ENCODE peak calls at places on chromosomes 11 and 22, in ten cellular contexts. One of them, this sample, is unnamed.

GRCh38 chr11:62195945-62196344 is 5.9 kb downstream of the SCGB1D1 start:
- DNase-seq in nephron progenitor cell: no peak
- DNase-seq in body of pancreas: no peak
- DNase-seq in cardiac muscle cell: no peak
- DNase-seq in activated B cell treated with CpG ODN at 0.5 μM for 24 hours: no peak
- DNase-seq in esophagus muscularis mucosa: no peak
- DNase-seq in uterus: no peak
- DNase-seq in kidney epithelial cell: no peak
- DNase-seq in CD4-positive, alpha-beta T cell: no peak
- DNase-seq in GM06990: no peak
- DNase-seq in this sample: peak

GRCh38 chr11:129853508-129854228 is 38.0 kb downstream of the TMEM45B start:
- DNase-seq in nephron progenitor cell: no peak
- DNase-seq in body of pancreas: peak
- DNase-seq in cardiac muscle cell: peak
- DNase-seq in activated B cell treated with CpG ODN at 0.5 μM for 24 hours: no peak
- DNase-seq in esophagus muscularis mucosa: no peak
- DNase-seq in uterus: no peak
- DNase-seq in kidney epithelial cell: no peak
- DNase-seq in CD4-positive, alpha-beta T cell: peak
- DNase-seq in GM06990: no peak
- DNase-seq in this sample: no peak

GRCh38 chr11:14813506-14813905 is 78.5 kb downstream of the CYP2R1 start:
- DNase-seq in nephron progenitor cell: no peak
- DNase-seq in body of pancreas: no peak
- DNase-seq in cardiac muscle cell: no peak
- DNase-seq in activated B cell treated with CpG ODN at 0.5 μM for 24 hours: no peak
- DNase-seq in esophagus muscularis mucosa: no peak
- DNase-seq in uterus: no peak
- DNase-seq in kidney epithelial cell: no peak
- DNase-seq in CD4-positive, alpha-beta T cell: no peak
- DNase-seq in GM06990: no peak
- DNase-seq in this sample: no peak

GRCh38 chr11:17171342-17171741 is 36.4 kb downstream of the PIK3C2A start:
- DNase-seq in nephron progenitor cell: no peak
- DNase-seq in body of pancreas: no peak
- DNase-seq in cardiac muscle cell: peak
- DNase-seq in activated B cell treated with CpG ODN at 0.5 μM for 24 hours: no peak
- DNase-seq in esophagus muscularis mucosa: no peak
- DNase-seq in uterus: no peak
- DNase-seq in kidney epithelial cell: peak
- DNase-seq in CD4-positive, alpha-beta T cell: no peak
- DNase-seq in GM06990: no peak
- DNase-seq in this sample: no peak

GRCh38 chr22:47124451-47124881 is 362.0 kb downstream of the TBC1D22A start:
- DNase-seq in nephron progenitor cell: no peak
- DNase-seq in body of pancreas: no peak
- DNase-seq in cardiac muscle cell: no peak
- DNase-seq in activated B cell treated with CpG ODN at 0.5 μM for 24 hours: no peak
- DNase-seq in esophagus muscularis mucosa: no peak
- DNase-seq in uterus: no peak
- DNase-seq in kidney epithelial cell: no peak
- DNase-seq in CD4-positive, alpha-beta T cell: no peak
- DNase-seq in GM06990: no peak
- DNase-seq in this sample: peak

GRCh38 chr11:129721685-129722084 is 94.0 kb upstream of the TMEM45B start:
- DNase-seq in nephron progenitor cell: no peak
- DNase-seq in body of pancreas: no peak
- DNase-seq in cardiac muscle cell: no peak
- DNase-seq in activated B cell treated with CpG ODN at 0.5 μM for 24 hours: no peak
- DNase-seq in esophagus muscularis mucosa: no peak
- DNase-seq in uterus: no peak
- DNase-seq in kidney epithelial cell: no peak
- DNase-seq in CD4-positive, alpha-beta T cell: no peak
- DNase-seq in GM06990: no peak
- DNase-seq in this sample: no peak

GRCh38 chr11:12889243-12889642 is 119.9 kb upstream of the RASSF10 start:
- DNase-seq in nephron progenitor cell: no peak
- DNase-seq in body of pancreas: peak
- DNase-seq in cardiac muscle cell: peak
- DNase-seq in activated B cell treated with CpG ODN at 0.5 μM for 24 hours: no peak
- DNase-seq in esophagus muscularis mucosa: no peak
- DNase-seq in uterus: peak
- DNase-seq in kidney epithelial cell: no peak
- DNase-seq in CD4-positive, alpha-beta T cell: no peak
- DNase-seq in GM06990: no peak
- DNase-seq in this sample: peak

GRCh38 chr11:47399860-47400812 is 8.3 kb upstream of the SLC39A13 start:
- DNase-seq in nephron progenitor cell: peak
- DNase-seq in body of pancreas: no peak
- DNase-seq in cardiac muscle cell: no peak
- DNase-seq in activated B cell treated with CpG ODN at 0.5 μM for 24 hours: peak
- DNase-seq in esophagus muscularis mucosa: no peak
- DNase-seq in uterus: no peak
- DNase-seq in kidney epithelial cell: no peak
- DNase-seq in CD4-positive, alpha-beta T cell: peak
- DNase-seq in GM06990: peak
- DNase-seq in this sample: peak

GRCh38 chr11:86934933-86935579 is 20.1 kb downstream of the FZD4 start:
- DNase-seq in nephron progenitor cell: no peak
- DNase-seq in body of pancreas: no peak
- DNase-seq in cardiac muscle cell: no peak
- DNase-seq in activated B cell treated with CpG ODN at 0.5 μM for 24 hours: no peak
- DNase-seq in esophagus muscularis mucosa: no peak
- DNase-seq in uterus: no peak
- DNase-seq in kidney epithelial cell: no peak
- DNase-seq in CD4-positive, alpha-beta T cell: no peak
- DNase-seq in GM06990: no peak
- DNase-seq in this sample: no peak

GRCh38 chr22:44175676-44176075 is 5.0 kb upstream of the PARVG start:
- DNase-seq in nephron progenitor cell: no peak
- DNase-seq in body of pancreas: no peak
- DNase-seq in cardiac muscle cell: no peak
- DNase-seq in activated B cell treated with CpG ODN at 0.5 μM for 24 hours: no peak
- DNase-seq in esophagus muscularis mucosa: no peak
- DNase-seq in uterus: no peak
- DNase-seq in kidney epithelial cell: no peak
- DNase-seq in CD4-positive, alpha-beta T cell: no peak
- DNase-seq in GM06990: no peak
- DNase-seq in this sample: no peak

GRCh38 chr11:87006035-87006434 is 31.7 kb upstream of the TMEM135 start:
- DNase-seq in nephron progenitor cell: no peak
- DNase-seq in body of pancreas: no peak
- DNase-seq in cardiac muscle cell: no peak
- DNase-seq in activated B cell treated with CpG ODN at 0.5 μM for 24 hours: no peak
- DNase-seq in esophagus muscularis mucosa: no peak
- DNase-seq in uterus: no peak
- DNase-seq in kidney epithelial cell: no peak
- DNase-seq in CD4-positive, alpha-beta T cell: no peak
- DNase-seq in GM06990: no peak
- DNase-seq in this sample: no peak

GRCh38 chr11:1570531-1570895 is 1.6 kb downstream of the DUSP8 start:
- DNase-seq in nephron progenitor cell: no peak
- DNase-seq in body of pancreas: no peak
- DNase-seq in cardiac muscle cell: no peak
- DNase-seq in activated B cell treated with CpG ODN at 0.5 μM for 24 hours: no peak
- DNase-seq in esophagus muscularis mucosa: no peak
- DNase-seq in uterus: no peak
- DNase-seq in kidney epithelial cell: no peak
- DNase-seq in CD4-positive, alpha-beta T cell: no peak
- DNase-seq in GM06990: no peak
- DNase-seq in this sample: peak

GRCh38 chr11:123429851-123430735 is at the start of gene GRAMD1B:
- DNase-seq in nephron progenitor cell: peak
- DNase-seq in body of pancreas: peak
- DNase-seq in cardiac muscle cell: peak
- DNase-seq in activated B cell treated with CpG ODN at 0.5 μM for 24 hours: peak
- DNase-seq in esophagus muscularis mucosa: no peak
- DNase-seq in uterus: peak
- DNase-seq in kidney epithelial cell: no peak
- DNase-seq in CD4-positive, alpha-beta T cell: peak
- DNase-seq in GM06990: peak
- DNase-seq in this sample: peak

GRCh38 chr22:32996276-32996675 is 61.9 kb downstream of the SYN3 start:
- DNase-seq in nephron progenitor cell: no peak
- DNase-seq in body of pancreas: no peak
- DNase-seq in cardiac muscle cell: no peak
- DNase-seq in activated B cell treated with CpG ODN at 0.5 μM for 24 hours: no peak
- DNase-seq in esophagus muscularis mucosa: no peak
- DNase-seq in uterus: no peak
- DNase-seq in kidney epithelial cell: no peak
- DNase-seq in CD4-positive, alpha-beta T cell: no peak
- DNase-seq in GM06990: no peak
- DNase-seq in this sample: no peak

GRCh38 chr11:88709567-88709966 is 356.2 kb downstream of the GRM5 start:
- DNase-seq in nephron progenitor cell: no peak
- DNase-seq in body of pancreas: no peak
- DNase-seq in cardiac muscle cell: no peak
- DNase-seq in activated B cell treated with CpG ODN at 0.5 μM for 24 hours: no peak
- DNase-seq in esophagus muscularis mucosa: no peak
- DNase-seq in uterus: no peak
- DNase-seq in kidney epithelial cell: no peak
- DNase-seq in CD4-positive, alpha-beta T cell: no peak
- DNase-seq in GM06990: no peak
- DNase-seq in this sample: no peak

GRCh38 chr11:20337526-20338154 is 25.9 kb upstream of the HTATIP2 start:
- DNase-seq in nephron progenitor cell: peak
- DNase-seq in body of pancreas: no peak
- DNase-seq in cardiac muscle cell: peak
- DNase-seq in activated B cell treated with CpG ODN at 0.5 μM for 24 hours: no peak
- DNase-seq in esophagus muscularis mucosa: no peak
- DNase-seq in uterus: no peak
- DNase-seq in kidney epithelial cell: no peak
- DNase-seq in CD4-positive, alpha-beta T cell: no peak
- DNase-seq in GM06990: peak
- DNase-seq in this sample: peak
- TF ChIP-seq CTCF in nephron progenitor cell: peak
- TF ChIP-seq CTCF in body of pancreas: peak
- TF ChIP-seq CTCF in cardiac muscle cell: peak
- TF ChIP-seq CTCF in activated B cell treated with CpG ODN at 0.5 μM for 24 hours: no peak
- TF ChIP-seq CTCF in esophagus muscularis mucosa: peak
- TF ChIP-seq CTCF in uterus: peak
- TF ChIP-seq CTCF in kidney epithelial cell: peak
- TF ChIP-seq CTCF in CD4-positive, alpha-beta T cell: peak
- TF ChIP-seq CTCF in GM06990: peak
- TF ChIP-seq CTCF in this sample: peak

DNA sequence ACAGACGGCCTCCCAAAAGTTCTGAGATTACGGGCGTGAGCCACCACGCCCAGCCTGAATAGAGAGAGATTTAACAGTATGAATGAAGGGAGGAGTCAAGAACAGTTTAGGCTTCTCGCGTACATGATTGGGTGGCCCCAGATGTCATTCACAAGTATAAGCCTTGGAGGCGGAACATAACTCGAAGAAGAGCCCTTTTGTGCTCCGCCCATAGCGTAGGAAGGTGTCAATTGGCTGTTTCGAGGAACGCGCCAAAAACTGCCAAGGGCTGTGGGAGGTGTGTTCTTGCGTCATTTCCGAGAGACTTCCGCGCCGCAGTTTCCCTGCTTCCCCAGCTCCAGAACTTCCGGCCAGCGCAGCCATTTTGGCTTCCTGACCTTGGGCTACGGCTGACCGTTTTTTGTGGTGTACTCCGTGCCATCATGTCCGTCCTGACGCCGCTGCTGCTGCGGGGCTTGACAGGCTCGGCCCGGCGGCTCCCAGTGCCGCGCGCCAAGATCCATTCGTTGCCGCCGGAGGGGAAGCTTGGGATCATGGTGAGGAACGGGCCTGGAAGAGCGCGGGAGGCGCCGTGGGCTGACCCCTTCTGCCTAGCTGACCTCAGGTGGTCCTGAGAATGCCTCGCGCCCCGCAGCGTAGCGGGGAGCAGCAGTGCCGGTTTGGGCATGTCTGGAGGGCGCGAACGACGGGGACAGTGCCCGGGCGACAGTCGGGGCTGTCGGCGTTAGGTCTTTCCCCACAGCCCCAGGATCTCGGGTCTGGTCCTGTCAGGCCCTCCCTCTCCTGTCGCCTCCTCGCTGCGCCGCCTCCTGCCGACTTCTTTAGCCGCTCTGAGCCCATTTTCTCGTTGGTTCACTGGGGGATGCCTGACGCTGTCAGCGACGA is at the start of gene COX8A:
- DNase-seq in nephron progenitor cell: peak
- DNase-seq in body of pancreas: peak
- DNase-seq in cardiac muscle cell: peak
- DNase-seq in activated B cell treated with CpG ODN at 0.5 μM for 24 hours: peak
- DNase-seq in esophagus muscularis mucosa: peak
- DNase-seq in uterus: peak
- DNase-seq in kidney epithelial cell: peak
- DNase-seq in CD4-positive, alpha-beta T cell: peak
- DNase-seq in GM06990: peak
- DNase-seq in this sample: peak
- TF ChIP-seq CTCF in nephron progenitor cell: no peak
- TF ChIP-seq CTCF in body of pancreas: peak
- TF ChIP-seq CTCF in cardiac muscle cell: no peak
- TF ChIP-seq CTCF in activated B cell treated with CpG ODN at 0.5 μM for 24 hours: no peak
- TF ChIP-seq CTCF in esophagus muscularis mucosa: peak
- TF ChIP-seq CTCF in uterus: no peak
- TF ChIP-seq CTCF in kidney epithelial cell: peak
- TF ChIP-seq CTCF in CD4-positive, alpha-beta T cell: no peak
- TF ChIP-seq CTCF in GM06990: peak
- TF ChIP-seq CTCF in this sample: peak

DNA sequence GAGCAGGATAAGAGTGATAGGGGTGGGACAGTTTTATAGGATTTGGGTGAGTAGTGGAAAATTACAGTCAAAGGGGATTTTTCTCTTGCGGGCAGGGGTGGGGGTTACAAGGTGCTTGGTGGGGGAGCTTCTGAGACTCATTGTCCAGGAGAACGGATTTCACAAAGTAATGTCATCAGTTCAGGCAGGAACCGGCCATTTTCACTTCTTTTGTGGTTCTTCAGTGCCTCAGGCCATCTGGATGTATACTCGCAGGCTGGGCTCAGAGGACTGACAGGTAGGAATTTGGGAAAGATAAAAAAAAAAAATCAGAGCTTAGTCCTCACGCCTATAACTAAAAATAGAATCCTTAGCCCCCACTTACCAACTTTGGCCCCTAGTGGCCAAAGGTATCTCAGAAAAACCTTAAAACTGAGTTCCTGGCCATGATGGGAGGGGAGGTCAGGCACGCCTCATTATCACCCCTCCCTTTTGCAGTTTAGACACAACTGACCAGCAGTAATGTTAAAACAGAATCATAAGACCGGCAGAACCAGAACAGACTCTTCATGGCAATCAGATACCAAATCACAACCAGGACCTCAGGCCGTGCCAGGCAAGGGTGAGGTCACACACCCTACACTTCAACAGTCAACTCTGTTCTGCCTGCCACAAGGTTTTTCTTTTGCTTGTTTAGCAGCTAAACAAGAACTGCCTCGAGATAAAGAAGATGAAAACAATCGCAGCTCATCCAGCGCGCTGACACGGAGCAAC is 8.9 kb upstream of the APOBEC3G start:
- DNase-seq in nephron progenitor cell: no peak
- DNase-seq in body of pancreas: no peak
- DNase-seq in cardiac muscle cell: no peak
- DNase-seq in activated B cell treated with CpG ODN at 0.5 μM for 24 hours: no peak
- DNase-seq in esophagus muscularis mucosa: no peak
- DNase-seq in uterus: no peak
- DNase-seq in kidney epithelial cell: no peak
- DNase-seq in CD4-positive, alpha-beta T cell: no peak
- DNase-seq in GM06990: no peak
- DNase-seq in this sample: no peak
- TF ChIP-seq CTCF in nephron progenitor cell: peak
- TF ChIP-seq CTCF in body of pancreas: no peak
- TF ChIP-seq CTCF in cardiac muscle cell: no peak
- TF ChIP-seq CTCF in activated B cell treated with CpG ODN at 0.5 μM for 24 hours: no peak
- TF ChIP-seq CTCF in esophagus muscularis mucosa: no peak
- TF ChIP-seq CTCF in uterus: no peak
- TF ChIP-seq CTCF in kidney epithelial cell: no peak
- TF ChIP-seq CTCF in CD4-positive, alpha-beta T cell: no peak
- TF ChIP-seq CTCF in GM06990: peak
- TF ChIP-seq CTCF in this sample: peak

GRCh38 chr11:66313321-66314185 is 3.3 kb downstream of the CD248 start:
- DNase-seq in nephron progenitor cell: peak
- DNase-seq in body of pancreas: no peak
- DNase-seq in cardiac muscle cell: peak
- DNase-seq in activated B cell treated with CpG ODN at 0.5 μM for 24 hours: no peak
- DNase-seq in esophagus muscularis mucosa: no peak
- DNase-seq in uterus: peak
- DNase-seq in kidney epithelial cell: no peak
- DNase-seq in CD4-positive, alpha-beta T cell: no peak
- DNase-seq in GM06990: no peak
- DNase-seq in this sample: peak
- TF ChIP-seq CTCF in nephron progenitor cell: peak
- TF ChIP-seq CTCF in body of pancreas: no peak
- TF ChIP-seq CTCF in cardiac muscle cell: peak
- TF ChIP-seq CTCF in activated B cell treated with CpG ODN at 0.5 μM for 24 hours: no peak
- TF ChIP-seq CTCF in esophagus muscularis mucosa: no peak
- TF ChIP-seq CTCF in uterus: peak
- TF ChIP-seq CTCF in kidney epithelial cell: no peak
- TF ChIP-seq CTCF in CD4-positive, alpha-beta T cell: no peak
- TF ChIP-seq CTCF in GM06990: no peak
- TF ChIP-seq CTCF in this sample: peak